ENCODE peak calls at places on chromosomes 4 and X, in seven cellular contexts. One of them, this sample, is unnamed.

GRCh38 chr4:182918044-182918607 is 940 bp upstream of the DCTD start:
- DNase-seq in astrocyte of the spinal cord: no peak
- DNase-seq in stomach: no peak
- DNase-seq in HepG2: no peak
- DNase-seq in upper lobe of right lung: no peak
- DNase-seq in BE2C: no peak
- DNase-seq in endothelial cell of umbilical vein: no peak
- DNase-seq in this sample: no peak

GRCh38 chr4:53532521-53532920 is 58.8 kb downstream of the LNX1 start:
- DNase-seq in astrocyte of the spinal cord: peak
- DNase-seq in stomach: no peak
- DNase-seq in HepG2: no peak
- DNase-seq in upper lobe of right lung: no peak
- DNase-seq in BE2C: no peak
- DNase-seq in endothelial cell of umbilical vein: no peak
- DNase-seq in this sample: no peak

GRCh38 chr4:76377922-76378321 is 43.0 kb downstream of the CCDC158 start:
- DNase-seq in astrocyte of the spinal cord: peak
- DNase-seq in stomach: peak
- DNase-seq in HepG2: peak
- DNase-seq in upper lobe of right lung: peak
- DNase-seq in BE2C: peak
- DNase-seq in endothelial cell of umbilical vein: peak
- DNase-seq in this sample: no peak

GRCh38 chrX:137405449-137406140 is 160.3 kb upstream of the ZIC3 start:
- DNase-seq in astrocyte of the spinal cord: no peak
- DNase-seq in stomach: no peak
- DNase-seq in HepG2: no peak
- DNase-seq in upper lobe of right lung: no peak
- DNase-seq in BE2C: no peak
- DNase-seq in endothelial cell of umbilical vein: no peak
- DNase-seq in this sample: no peak

GRCh38 chrX:259692-260355 is 21.4 kb upstream of the PLCXD1 start:
- DNase-seq in astrocyte of the spinal cord: no peak
- DNase-seq in stomach: peak
- DNase-seq in HepG2: no peak
- DNase-seq in upper lobe of right lung: peak
- DNase-seq in BE2C: no peak
- DNase-seq in endothelial cell of umbilical vein: no peak
- DNase-seq in this sample: no peak

GRCh38 chr4:12041828-12042227 is 613.1 kb upstream of the HS3ST1 start:
- DNase-seq in astrocyte of the spinal cord: no peak
- DNase-seq in stomach: no peak
- DNase-seq in HepG2: no peak
- DNase-seq in upper lobe of right lung: no peak
- DNase-seq in BE2C: no peak
- DNase-seq in endothelial cell of umbilical vein: no peak
- DNase-seq in this sample: no peak

GRCh38 chrX:110145854-110146253 is 142.9 kb downstream of the TMEM164 start:
- DNase-seq in astrocyte of the spinal cord: peak
- DNase-seq in stomach: no peak
- DNase-seq in HepG2: no peak
- DNase-seq in upper lobe of right lung: no peak
- DNase-seq in BE2C: no peak
- DNase-seq in endothelial cell of umbilical vein: peak
- DNase-seq in this sample: no peak

GRCh38 chr4:95857761-95858160 is 17.9 kb downstream of the PDHA2 start:
- DNase-seq in astrocyte of the spinal cord: peak
- DNase-seq in stomach: no peak
- DNase-seq in HepG2: no peak
- DNase-seq in upper lobe of right lung: no peak
- DNase-seq in BE2C: no peak
- DNase-seq in endothelial cell of umbilical vein: no peak
- DNase-seq in this sample: no peak

GRCh38 chrX:102624105-102624504 is 24.8 kb downstream of the ARMCX5 start:
- DNase-seq in astrocyte of the spinal cord: no peak
- DNase-seq in stomach: no peak
- DNase-seq in HepG2: no peak
- DNase-seq in upper lobe of right lung: no peak
- DNase-seq in BE2C: no peak
- DNase-seq in endothelial cell of umbilical vein: no peak
- DNase-seq in this sample: no peak

GRCh38 chrX:42491145-42491907 is 286.6 kb downstream of the PPP1R2C start:
- DNase-seq in astrocyte of the spinal cord: no peak
- DNase-seq in stomach: no peak
- DNase-seq in HepG2: no peak
- DNase-seq in upper lobe of right lung: no peak
- DNase-seq in BE2C: no peak
- DNase-seq in endothelial cell of umbilical vein: no peak
- DNase-seq in this sample: no peak

GRCh38 chr4:8410641-8411271 is 29.8 kb downstream of the ACOX3 start:
- DNase-seq in astrocyte of the spinal cord: peak
- DNase-seq in stomach: peak
- DNase-seq in HepG2: peak
- DNase-seq in upper lobe of right lung: no peak
- DNase-seq in BE2C: peak
- DNase-seq in endothelial cell of umbilical vein: peak
- DNase-seq in this sample: no peak

GRCh38 chrX:149962859-149963757 is 24.8 kb upstream of the EOLA2 start:
- DNase-seq in astrocyte of the spinal cord: peak
- DNase-seq in stomach: peak
- DNase-seq in HepG2: peak
- DNase-seq in upper lobe of right lung: no peak
- DNase-seq in BE2C: peak
- DNase-seq in endothelial cell of umbilical vein: peak
- DNase-seq in this sample: peak

GRCh38 chrX:42797646-42798045 is 19.7 kb upstream of the PPP1R2C start:
- DNase-seq in astrocyte of the spinal cord: no peak
- DNase-seq in stomach: no peak
- DNase-seq in HepG2: no peak
- DNase-seq in upper lobe of right lung: no peak
- DNase-seq in BE2C: no peak
- DNase-seq in endothelial cell of umbilical vein: no peak
- DNase-seq in this sample: no peak

GRCh38 chr4:74307163-74307562 is 1.1 kb upstream of the EPGN start:
- DNase-seq in astrocyte of the spinal cord: no peak
- DNase-seq in stomach: no peak
- DNase-seq in HepG2: no peak
- DNase-seq in upper lobe of right lung: no peak
- DNase-seq in BE2C: no peak
- DNase-seq in endothelial cell of umbilical vein: no peak
- DNase-seq in this sample: no peak

GRCh38 chr4:124953059-124953850 is 240.7 kb upstream of the ANKRD50 start:
- DNase-seq in astrocyte of the spinal cord: peak
- DNase-seq in stomach: no peak
- DNase-seq in HepG2: no peak
- DNase-seq in upper lobe of right lung: no peak
- DNase-seq in BE2C: no peak
- DNase-seq in endothelial cell of umbilical vein: peak
- DNase-seq in this sample: peak

GRCh38 chr4:108168213-108168671 is 490 bp downstream of the LEF1 start:
- DNase-seq in astrocyte of the spinal cord: peak
- DNase-seq in stomach: no peak
- DNase-seq in HepG2: no peak
- DNase-seq in upper lobe of right lung: no peak
- DNase-seq in BE2C: no peak
- DNase-seq in endothelial cell of umbilical vein: peak
- DNase-seq in this sample: no peak

GRCh38 chr4:156959298-156959702 is 12.3 kb downstream of the PDGFC start:
- DNase-seq in astrocyte of the spinal cord: peak
- DNase-seq in stomach: no peak
- DNase-seq in HepG2: no peak
- DNase-seq in upper lobe of right lung: no peak
- DNase-seq in BE2C: no peak
- DNase-seq in endothelial cell of umbilical vein: no peak
- DNase-seq in this sample: peak

GRCh38 chr4:64432674-64433073 is 23.4 kb upstream of the TECRL start:
- DNase-seq in astrocyte of the spinal cord: no peak
- DNase-seq in stomach: no peak
- DNase-seq in HepG2: no peak
- DNase-seq in upper lobe of right lung: no peak
- DNase-seq in BE2C: no peak
- DNase-seq in endothelial cell of umbilical vein: no peak
- DNase-seq in this sample: no peak

GRCh38 chr4:3410401-3411135 is 31.2 kb upstream of the HGFAC start:
- DNase-seq in astrocyte of the spinal cord: no peak
- DNase-seq in stomach: no peak
- DNase-seq in HepG2: no peak
- DNase-seq in upper lobe of right lung: peak
- DNase-seq in BE2C: no peak
- DNase-seq in endothelial cell of umbilical vein: no peak
- DNase-seq in this sample: no peak

GRCh38 chrX:1264556-1264955 is 4.1 kb upstream of the CSF2RA start:
- DNase-seq in astrocyte of the spinal cord: no peak
- DNase-seq in stomach: no peak
- DNase-seq in HepG2: peak
- DNase-seq in upper lobe of right lung: no peak
- DNase-seq in BE2C: no peak
- DNase-seq in endothelial cell of umbilical vein: no peak
- DNase-seq in this sample: no peak

GRCh38 chr4:1285790-1286553 is 3.7 kb upstream of the MAEA start:
- DNase-seq in astrocyte of the spinal cord: no peak
- DNase-seq in stomach: no peak
- DNase-seq in HepG2: peak
- DNase-seq in upper lobe of right lung: no peak
- DNase-seq in BE2C: peak
- DNase-seq in endothelial cell of umbilical vein: no peak
- DNase-seq in this sample: no peak

GRCh38 chrX:150184487-150184886 is 178.6 kb upstream of the MAMLD1 start:
- DNase-seq in astrocyte of the spinal cord: peak
- DNase-seq in stomach: no peak
- DNase-seq in HepG2: no peak
- DNase-seq in upper lobe of right lung: no peak
- DNase-seq in BE2C: no peak
- DNase-seq in endothelial cell of umbilical vein: peak
- DNase-seq in this sample: no peak

GRCh38 chrX:54786972-54787371 is 11.1 kb downstream of the ITIH6 start:
- DNase-seq in astrocyte of the spinal cord: no peak
- DNase-seq in stomach: peak
- DNase-seq in HepG2: no peak
- DNase-seq in upper lobe of right lung: no peak
- DNase-seq in BE2C: peak
- DNase-seq in endothelial cell of umbilical vein: no peak
- DNase-seq in this sample: no peak

GRCh38 chr4:98113005-98113404 is 30.3 kb downstream of the STPG2 start:
- DNase-seq in astrocyte of the spinal cord: peak
- DNase-seq in stomach: no peak
- DNase-seq in HepG2: peak
- DNase-seq in upper lobe of right lung: no peak
- DNase-seq in BE2C: peak
- DNase-seq in endothelial cell of umbilical vein: peak
- DNase-seq in this sample: peak

GRCh38 chr4:152572417-152573086 is 36.7 kb upstream of the FBXW7 start:
- DNase-seq in astrocyte of the spinal cord: no peak
- DNase-seq in stomach: no peak
- DNase-seq in HepG2: no peak
- DNase-seq in upper lobe of right lung: no peak
- DNase-seq in BE2C: no peak
- DNase-seq in endothelial cell of umbilical vein: peak
- DNase-seq in this sample: peak

DNA sequence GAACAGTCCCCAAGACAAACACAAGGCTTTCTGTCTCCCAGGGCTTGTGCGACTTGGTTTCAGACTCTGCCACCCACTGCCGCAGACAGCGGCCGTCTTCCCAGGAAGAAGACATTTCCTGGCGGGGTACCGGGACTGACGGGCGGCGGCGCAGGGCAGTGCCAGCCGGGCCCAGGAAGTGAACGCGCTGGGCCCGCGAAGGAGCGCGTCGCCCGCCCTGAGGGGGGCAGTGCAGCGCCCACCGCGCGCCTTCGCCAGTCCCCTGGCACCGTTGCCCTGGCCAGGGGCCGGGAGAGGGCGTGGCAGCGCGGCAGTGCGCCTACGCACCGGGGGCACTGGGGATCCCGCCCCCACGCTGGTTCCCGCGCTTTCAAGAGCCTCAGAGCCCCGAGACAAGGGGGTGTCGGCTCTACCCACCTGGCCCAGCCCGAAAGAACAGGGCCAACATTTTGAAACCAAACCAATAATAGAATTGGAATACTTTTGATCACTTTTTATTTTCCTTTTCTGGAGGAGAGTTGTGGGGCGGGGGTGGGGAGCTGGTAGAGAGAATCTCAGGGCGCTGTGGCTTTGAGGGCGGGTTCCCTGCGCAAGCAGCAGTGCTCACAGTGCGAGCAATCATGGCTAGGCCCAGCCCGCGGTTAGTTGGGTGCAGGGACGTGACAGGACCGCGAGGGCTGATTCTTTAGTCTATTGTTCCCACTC is 23.6 kb upstream of the APLN start:
- DNase-seq in astrocyte of the spinal cord: no peak
- DNase-seq in stomach: peak
- DNase-seq in HepG2: no peak
- DNase-seq in upper lobe of right lung: peak
- DNase-seq in BE2C: peak
- DNase-seq in endothelial cell of umbilical vein: peak
- DNase-seq in this sample: no peak
- TF ChIP-seq CTCF in astrocyte of the spinal cord: peak
- TF ChIP-seq CTCF in stomach: no peak
- TF ChIP-seq CTCF in HepG2: no peak
- TF ChIP-seq CTCF in upper lobe of right lung: peak
- TF ChIP-seq CTCF in BE2C: peak
- TF ChIP-seq CTCF in endothelial cell of umbilical vein: peak
- TF ChIP-seq CTCF in this sample: no peak

GRCh38 chr4:187504974-187505797 is 490.4 kb upstream of the ZFP42 start:
- DNase-seq in astrocyte of the spinal cord: no peak
- DNase-seq in stomach: no peak
- DNase-seq in HepG2: no peak
- DNase-seq in upper lobe of right lung: peak
- DNase-seq in BE2C: no peak
- DNase-seq in endothelial cell of umbilical vein: no peak
- DNase-seq in this sample: no peak
- H3K4me3 ChIP-seq in astrocyte of the spinal cord: no peak
- H3K4me3 ChIP-seq in stomach: no peak
- H3K4me3 ChIP-seq in HepG2: no peak
- H3K4me3 ChIP-seq in upper lobe of right lung: no peak
- H3K4me3 ChIP-seq in BE2C: no peak
- H3K4me3 ChIP-seq in endothelial cell of umbilical vein: no peak
- H3K4me3 ChIP-seq in this sample: no peak

GRCh38 chr4:170089743-170090666 is at the start of gene AADAT:
- DNase-seq in astrocyte of the spinal cord: peak
- DNase-seq in stomach: peak
- DNase-seq in HepG2: peak
- DNase-seq in upper lobe of right lung: peak
- DNase-seq in BE2C: peak
- DNase-seq in endothelial cell of umbilical vein: peak
- DNase-seq in this sample: peak
- TF ChIP-seq CTCF in astrocyte of the spinal cord: peak
- TF ChIP-seq CTCF in stomach: no peak
- TF ChIP-seq CTCF in HepG2: peak
- TF ChIP-seq CTCF in upper lobe of right lung: peak
- TF ChIP-seq CTCF in BE2C: peak
- TF ChIP-seq CTCF in endothelial cell of umbilical vein: peak
- TF ChIP-seq CTCF in this sample: peak

DNA sequence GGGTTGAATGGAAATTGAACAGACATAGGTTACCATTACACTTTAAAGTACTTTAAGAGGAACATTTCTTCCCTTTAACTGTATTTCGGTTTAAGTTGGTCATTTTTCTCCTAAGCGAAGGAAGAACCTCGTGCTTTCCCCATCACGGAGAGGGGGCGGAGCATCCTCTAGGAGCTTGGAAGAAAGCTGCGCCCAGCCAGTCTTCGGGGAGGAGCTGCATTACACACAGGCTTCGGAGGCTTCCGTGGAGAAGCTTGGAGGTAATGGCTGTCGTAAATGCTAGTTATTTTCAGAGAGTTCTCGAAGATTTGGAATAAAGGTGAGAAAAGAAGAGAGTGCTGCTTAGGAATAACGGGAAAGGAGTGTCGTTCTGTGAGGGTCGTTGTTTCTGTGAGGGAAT is at the start of gene PWWP3B:
- DNase-seq in astrocyte of the spinal cord: peak
- DNase-seq in stomach: peak
- DNase-seq in HepG2: no peak
- DNase-seq in upper lobe of right lung: peak
- DNase-seq in BE2C: no peak
- DNase-seq in endothelial cell of umbilical vein: no peak
- DNase-seq in this sample: no peak
- H3K4me3 ChIP-seq in astrocyte of the spinal cord: peak
- H3K4me3 ChIP-seq in stomach: peak
- H3K4me3 ChIP-seq in HepG2: no peak
- H3K4me3 ChIP-seq in upper lobe of right lung: peak
- H3K4me3 ChIP-seq in BE2C: no peak
- H3K4me3 ChIP-seq in endothelial cell of umbilical vein: no peak
- H3K4me3 ChIP-seq in this sample: no peak